ENCODE peak calls at places on chromosomes 11 and 22, in six cellular contexts. One of them, this sample, is unnamed.

GRCh38 chr11:48047616-48048015 is 67.3 kb downstream of the PTPRJ start:
- DNase-seq in effector CD4-positive, alpha-beta T cell: no peak
- DNase-seq in Calu3: no peak
- DNase-seq in neuronal stem cell: no peak
- DNase-seq in hepatic stellate cell: peak
- DNase-seq in immature natural killer cell: no peak
- DNase-seq in this sample: peak

GRCh38 chr22:26561756-26562417 is 28.0 kb downstream of the TPST2 start:
- DNase-seq in neuronal stem cell: no peak
- DNase-seq in hepatic stellate cell: no peak
- DNase-seq in immature natural killer cell: no peak
- DNase-seq in Calu3: no peak
- DNase-seq in effector CD4-positive, alpha-beta T cell: no peak
- DNase-seq in this sample: no peak

GRCh38 chr11:113666584-113666983 is 39.5 kb downstream of the TMPRSS5 start:
- DNase-seq in neuronal stem cell: no peak
- DNase-seq in effector CD4-positive, alpha-beta T cell: no peak
- DNase-seq in hepatic stellate cell: no peak
- DNase-seq in immature natural killer cell: no peak
- DNase-seq in Calu3: no peak
- DNase-seq in this sample: no peak

GRCh38 chr11:4539603-4540219 is 5.3 kb upstream of the OR52M1 start:
- DNase-seq in neuronal stem cell: peak
- DNase-seq in effector CD4-positive, alpha-beta T cell: peak
- DNase-seq in hepatic stellate cell: peak
- DNase-seq in immature natural killer cell: peak
- DNase-seq in Calu3: peak
- DNase-seq in this sample: peak

GRCh38 chr22:20981787-20982562 is at the start of gene LZTR1:
- DNase-seq in effector CD4-positive, alpha-beta T cell: peak
- DNase-seq in Calu3: peak
- DNase-seq in hepatic stellate cell: peak
- DNase-seq in immature natural killer cell: peak
- DNase-seq in neuronal stem cell: peak
- DNase-seq in this sample: peak

GRCh38 chr11:959027-959426 is 33.4 kb downstream of the AP2A2 start:
- DNase-seq in Calu3: no peak
- DNase-seq in effector CD4-positive, alpha-beta T cell: no peak
- DNase-seq in neuronal stem cell: no peak
- DNase-seq in hepatic stellate cell: no peak
- DNase-seq in immature natural killer cell: no peak
- DNase-seq in this sample: no peak

GRCh38 chr22:17858033-17858432 is 83.8 kb upstream of the BID start:
- DNase-seq in immature natural killer cell: no peak
- DNase-seq in neuronal stem cell: no peak
- DNase-seq in effector CD4-positive, alpha-beta T cell: no peak
- DNase-seq in hepatic stellate cell: no peak
- DNase-seq in Calu3: no peak
- DNase-seq in this sample: no peak

GRCh38 chr11:126405906-126406305 is 50.4 kb downstream of the ST3GAL4 start:
- DNase-seq in Calu3: peak
- DNase-seq in immature natural killer cell: no peak
- DNase-seq in hepatic stellate cell: no peak
- DNase-seq in effector CD4-positive, alpha-beta T cell: no peak
- DNase-seq in neuronal stem cell: no peak
- DNase-seq in this sample: no peak

GRCh38 chr11:45773271-45774022 is 31.5 kb upstream of the SLC35C1 start:
- DNase-seq in neuronal stem cell: no peak
- DNase-seq in Calu3: no peak
- DNase-seq in effector CD4-positive, alpha-beta T cell: no peak
- DNase-seq in hepatic stellate cell: no peak
- DNase-seq in immature natural killer cell: no peak
- DNase-seq in this sample: no peak

GRCh38 chr11:122601131-122602125 is 54.1 kb upstream of the UBASH3B start:
- DNase-seq in immature natural killer cell: no peak
- DNase-seq in hepatic stellate cell: no peak
- DNase-seq in effector CD4-positive, alpha-beta T cell: no peak
- DNase-seq in neuronal stem cell: no peak
- DNase-seq in Calu3: no peak
- DNase-seq in this sample: peak

GRCh38 chr11:76667856-76668255 is 2.7 kb downstream of the LRRC32 start:
- DNase-seq in hepatic stellate cell: no peak
- DNase-seq in immature natural killer cell: no peak
- DNase-seq in effector CD4-positive, alpha-beta T cell: no peak
- DNase-seq in neuronal stem cell: no peak
- DNase-seq in Calu3: no peak
- DNase-seq in this sample: no peak

GRCh38 chr11:119118227-119118626 is 3.2 kb upstream of the HINFP start:
- DNase-seq in effector CD4-positive, alpha-beta T cell: no peak
- DNase-seq in hepatic stellate cell: no peak
- DNase-seq in neuronal stem cell: no peak
- DNase-seq in Calu3: no peak
- DNase-seq in immature natural killer cell: no peak
- DNase-seq in this sample: no peak

GRCh38 chr22:26673485-26673884 is 16.1 kb downstream of the MIAT start:
- DNase-seq in neuronal stem cell: no peak
- DNase-seq in Calu3: no peak
- DNase-seq in effector CD4-positive, alpha-beta T cell: peak
- DNase-seq in immature natural killer cell: no peak
- DNase-seq in hepatic stellate cell: no peak
- DNase-seq in this sample: peak

GRCh38 chr11:62399172-62399867 is 19.5 kb upstream of the SCGB1A1 start:
- DNase-seq in Calu3: no peak
- DNase-seq in hepatic stellate cell: peak
- DNase-seq in neuronal stem cell: no peak
- DNase-seq in effector CD4-positive, alpha-beta T cell: no peak
- DNase-seq in immature natural killer cell: no peak
- DNase-seq in this sample: no peak

GRCh38 chr22:23763579-23764331 is 965 bp downstream of the C22orf15 start:
- DNase-seq in effector CD4-positive, alpha-beta T cell: peak
- DNase-seq in Calu3: no peak
- DNase-seq in immature natural killer cell: peak
- DNase-seq in hepatic stellate cell: no peak
- DNase-seq in neuronal stem cell: no peak
- DNase-seq in this sample: no peak

GRCh38 chr11:97772696-97773095 is 1248.1 kb upstream of the CNTN5 start:
- DNase-seq in neuronal stem cell: no peak
- DNase-seq in immature natural killer cell: no peak
- DNase-seq in effector CD4-positive, alpha-beta T cell: no peak
- DNase-seq in Calu3: no peak
- DNase-seq in hepatic stellate cell: no peak
- DNase-seq in this sample: peak

This sample was measured in brain microvascular endothelial cell.